ENCODE peak calls at places on chromosomes 16 and 17, in nine cellular contexts. One of them, this sample, is unnamed.

GRCh38 chr16:83374951-83375350 is 432.8 kb upstream of the HSBP1 start:
- DNase-seq in thoracic aorta: no peak
- DNase-seq in transverse colon: no peak
- DNase-seq in esophagus muscularis mucosa: no peak
- DNase-seq in choroid plexus epithelial cell: no peak
- DNase-seq in testis: no peak
- DNase-seq in HT-29: no peak
- DNase-seq in renal cortical epithelial cell: no peak
- DNase-seq in GM04504: no peak
- DNase-seq in this sample: no peak

GRCh38 chr17:43401293-43401692 is 2.5 kb downstream of the ARL4D start:
- DNase-seq in thoracic aorta: peak; percentile 35
- DNase-seq in transverse colon: no peak
- DNase-seq in esophagus muscularis mucosa: no peak
- DNase-seq in choroid plexus epithelial cell: peak; percentile 47
- DNase-seq in testis: no peak
- DNase-seq in HT-29: no peak
- DNase-seq in renal cortical epithelial cell: peak; percentile 95
- DNase-seq in GM04504: peak; percentile 75
- DNase-seq in this sample: peak; percentile 81

GRCh38 chr16:69039333-69039941 is 66.0 kb upstream of the HAS3 start:
- DNase-seq in thoracic aorta: no peak
- DNase-seq in transverse colon: no peak
- DNase-seq in esophagus muscularis mucosa: no peak
- DNase-seq in choroid plexus epithelial cell: peak; percentile 79
- DNase-seq in testis: no peak
- DNase-seq in HT-29: no peak
- DNase-seq in renal cortical epithelial cell: peak; percentile 19
- DNase-seq in GM04504: no peak
- DNase-seq in this sample: no peak

GRCh38 chr17:37054894-37055293 is 106.1 kb downstream of the AATF start:
- DNase-seq in thoracic aorta: no peak
- DNase-seq in transverse colon: no peak
- DNase-seq in esophagus muscularis mucosa: no peak
- DNase-seq in choroid plexus epithelial cell: no peak
- DNase-seq in testis: no peak
- DNase-seq in HT-29: no peak
- DNase-seq in renal cortical epithelial cell: no peak
- DNase-seq in GM04504: no peak
- DNase-seq in this sample: no peak

GRCh38 chr16:51326131-51326856 is 175.2 kb upstream of the SALL1 start:
- DNase-seq in thoracic aorta: no peak
- DNase-seq in transverse colon: no peak
- DNase-seq in esophagus muscularis mucosa: no peak
- DNase-seq in choroid plexus epithelial cell: peak; percentile 80
- DNase-seq in testis: no peak
- DNase-seq in HT-29: no peak
- DNase-seq in renal cortical epithelial cell: peak; percentile 58
- DNase-seq in GM04504: peak; percentile 48
- DNase-seq in this sample: no peak

GRCh38 chr16:81715358-81716196 is 63.5 kb upstream of the PLCG2 start:
- DNase-seq in thoracic aorta: no peak
- DNase-seq in transverse colon: no peak
- DNase-seq in esophagus muscularis mucosa: no peak
- DNase-seq in choroid plexus epithelial cell: no peak
- DNase-seq in testis: no peak
- DNase-seq in HT-29: no peak
- DNase-seq in renal cortical epithelial cell: no peak
- DNase-seq in GM04504: no peak
- DNase-seq in this sample: no peak

GRCh38 chr16:75745823-75746222 is 19.5 kb upstream of the CPHXL start:
- DNase-seq in thoracic aorta: no peak
- DNase-seq in transverse colon: no peak
- DNase-seq in esophagus muscularis mucosa: no peak
- DNase-seq in choroid plexus epithelial cell: no peak
- DNase-seq in testis: no peak
- DNase-seq in HT-29: no peak
- DNase-seq in renal cortical epithelial cell: no peak
- DNase-seq in GM04504: no peak
- DNase-seq in this sample: no peak

GRCh38 chr17:82301300-82301915 is 16.0 kb downstream of the CD7 start:
- DNase-seq in thoracic aorta: no peak
- DNase-seq in transverse colon: no peak
- DNase-seq in esophagus muscularis mucosa: no peak
- DNase-seq in choroid plexus epithelial cell: no peak
- DNase-seq in testis: no peak
- DNase-seq in HT-29: no peak
- DNase-seq in renal cortical epithelial cell: no peak
- DNase-seq in GM04504: no peak
- DNase-seq in this sample: no peak

GRCh38 chr17:39753514-39754160 is 15.9 kb downstream of the GRB7 start:
- DNase-seq in thoracic aorta: no peak
- DNase-seq in transverse colon: peak; percentile 72
- DNase-seq in esophagus muscularis mucosa: no peak
- DNase-seq in choroid plexus epithelial cell: no peak
- DNase-seq in testis: peak; percentile 53
- DNase-seq in HT-29: peak; percentile 55
- DNase-seq in renal cortical epithelial cell: no peak
- DNase-seq in GM04504: no peak
- DNase-seq in this sample: peak; percentile 61

GRCh38 chr17:47324224-47325020 is 667 bp downstream of the EFCAB13 start:
- DNase-seq in thoracic aorta: no peak
- DNase-seq in transverse colon: peak; percentile 68
- DNase-seq in esophagus muscularis mucosa: peak; percentile 93
- DNase-seq in choroid plexus epithelial cell: peak; percentile 40
- DNase-seq in testis: peak; percentile 73
- DNase-seq in HT-29: no peak
- DNase-seq in renal cortical epithelial cell: peak; percentile 55
- DNase-seq in GM04504: no peak
- DNase-seq in this sample: peak; percentile 61

GRCh38 chr16:55756963-55757362 is 75.9 kb downstream of the CES1 start:
- DNase-seq in thoracic aorta: no peak
- DNase-seq in transverse colon: no peak
- DNase-seq in esophagus muscularis mucosa: no peak
- DNase-seq in choroid plexus epithelial cell: no peak
- DNase-seq in testis: no peak
- DNase-seq in HT-29: no peak
- DNase-seq in renal cortical epithelial cell: no peak
- DNase-seq in GM04504: no peak
- DNase-seq in this sample: no peak

GRCh38 chr16:30876867-30877266 is 17.0 kb downstream of the BCL7C start:
- DNase-seq in thoracic aorta: no peak
- DNase-seq in transverse colon: no peak
- DNase-seq in esophagus muscularis mucosa: no peak
- DNase-seq in choroid plexus epithelial cell: no peak
- DNase-seq in testis: no peak
- DNase-seq in HT-29: no peak
- DNase-seq in renal cortical epithelial cell: no peak
- DNase-seq in GM04504: no peak
- DNase-seq in this sample: no peak

GRCh38 chr17:74842599-74843351 is 16.9 kb downstream of the GRIN2C start:
- DNase-seq in thoracic aorta: no peak
- DNase-seq in transverse colon: peak; percentile 68
- DNase-seq in esophagus muscularis mucosa: no peak
- DNase-seq in choroid plexus epithelial cell: peak; percentile 66
- DNase-seq in testis: peak; percentile 79
- DNase-seq in HT-29: peak; percentile 66
- DNase-seq in renal cortical epithelial cell: peak; percentile 21
- DNase-seq in GM04504: peak; percentile 27
- DNase-seq in this sample: peak; percentile 94

GRCh38 chr17:43877031-43877430 is 30.1 kb downstream of the CD300LG start:
- DNase-seq in thoracic aorta: no peak
- DNase-seq in transverse colon: no peak
- DNase-seq in esophagus muscularis mucosa: no peak
- DNase-seq in choroid plexus epithelial cell: no peak
- DNase-seq in testis: no peak
- DNase-seq in HT-29: no peak
- DNase-seq in renal cortical epithelial cell: no peak
- DNase-seq in GM04504: no peak
- DNase-seq in this sample: no peak

GRCh38 chr17:32267690-32268205 is 2.1 kb downstream of the RHBDL3 start:
- DNase-seq in thoracic aorta: no peak
- DNase-seq in transverse colon: no peak
- DNase-seq in esophagus muscularis mucosa: no peak
- DNase-seq in choroid plexus epithelial cell: no peak
- DNase-seq in testis: no peak
- DNase-seq in HT-29: no peak
- DNase-seq in renal cortical epithelial cell: no peak
- DNase-seq in GM04504: no peak
- DNase-seq in this sample: peak; percentile 19

GRCh38 chr16:87842209-87842869 is 27.0 kb downstream of the SLC7A5 start:
- DNase-seq in thoracic aorta: no peak
- DNase-seq in transverse colon: no peak
- DNase-seq in esophagus muscularis mucosa: no peak
- DNase-seq in choroid plexus epithelial cell: no peak
- DNase-seq in testis: peak; percentile 64
- DNase-seq in HT-29: no peak
- DNase-seq in renal cortical epithelial cell: no peak
- DNase-seq in GM04504: no peak
- DNase-seq in this sample: no peak

GRCh38 chr16:4681471-4682083 is 11.8 kb upstream of the NUDT16L1 start:
- DNase-seq in thoracic aorta: no peak
- DNase-seq in transverse colon: no peak
- DNase-seq in esophagus muscularis mucosa: no peak
- DNase-seq in choroid plexus epithelial cell: no peak
- DNase-seq in testis: no peak
- DNase-seq in HT-29: no peak
- DNase-seq in renal cortical epithelial cell: no peak
- DNase-seq in GM04504: no peak
- DNase-seq in this sample: no peak

GRCh38 chr16:10852948-10853347 is 24.1 kb upstream of the CIITA start:
- DNase-seq in thoracic aorta: no peak
- DNase-seq in transverse colon: no peak
- DNase-seq in esophagus muscularis mucosa: no peak
- DNase-seq in choroid plexus epithelial cell: no peak
- DNase-seq in testis: no peak
- DNase-seq in HT-29: peak; percentile 15
- DNase-seq in renal cortical epithelial cell: no peak
- DNase-seq in GM04504: no peak
- DNase-seq in this sample: no peak

This sample was measured in thyroid gland.